ENCODE peak calls at places on chromosome 12, in seven cellular contexts. One of them, this sample, is unnamed.

GRCh38 chr12:120536064-120536791 is 2.1 kb downstream of the RNF10 start:
- DNase-seq in cardiac fibroblast: no peak
- DNase-seq in tibial artery: no peak
- DNase-seq in skeletal muscle cell: no peak
- DNase-seq in heart left ventricle: no peak
- DNase-seq in Peyer's patch: peak; percentile 67
- DNase-seq in astrocyte of the spinal cord: no peak
- DNase-seq in this sample: no peak

GRCh38 chr12:52203126-52203921 is 11.5 kb upstream of the KRT80 start:
- DNase-seq in cardiac fibroblast: peak; percentile 80
- DNase-seq in tibial artery: peak; percentile 79
- DNase-seq in skeletal muscle cell: no peak
- DNase-seq in heart left ventricle: peak; percentile 57
- DNase-seq in Peyer's patch: peak; percentile 82
- DNase-seq in astrocyte of the spinal cord: peak; percentile 57
- DNase-seq in this sample: peak; percentile 67

GRCh38 chr12:43832506-43833168 is 3.2 kb upstream of the TMEM117 start:
- DNase-seq in cardiac fibroblast: no peak
- DNase-seq in tibial artery: no peak
- DNase-seq in skeletal muscle cell: no peak
- DNase-seq in heart left ventricle: no peak
- DNase-seq in Peyer's patch: no peak
- DNase-seq in astrocyte of the spinal cord: no peak
- DNase-seq in this sample: no peak

GRCh38 chr12:80200414-80200813 is 101.1 kb downstream of the OTOGL start:
- DNase-seq in cardiac fibroblast: no peak
- DNase-seq in tibial artery: no peak
- DNase-seq in skeletal muscle cell: no peak
- DNase-seq in heart left ventricle: no peak
- DNase-seq in Peyer's patch: no peak
- DNase-seq in astrocyte of the spinal cord: no peak
- DNase-seq in this sample: no peak

GRCh38 chr12:23816394-23816851 is 133.0 kb downstream of the SOX5 start:
- DNase-seq in cardiac fibroblast: no peak
- DNase-seq in tibial artery: peak; percentile 13
- DNase-seq in skeletal muscle cell: no peak
- DNase-seq in heart left ventricle: no peak
- DNase-seq in Peyer's patch: no peak
- DNase-seq in astrocyte of the spinal cord: no peak
- DNase-seq in this sample: no peak

GRCh38 chr12:92442782-92443181 is 260.0 kb upstream of the PLEKHG7 start:
- DNase-seq in cardiac fibroblast: peak; percentile 43
- DNase-seq in tibial artery: no peak
- DNase-seq in skeletal muscle cell: peak; percentile 51
- DNase-seq in heart left ventricle: no peak
- DNase-seq in Peyer's patch: no peak
- DNase-seq in astrocyte of the spinal cord: no peak
- DNase-seq in this sample: no peak

GRCh38 chr12:46430340-46430948 is 57.9 kb upstream of the SLC38A2 start:
- DNase-seq in cardiac fibroblast: peak; percentile 95
- DNase-seq in tibial artery: no peak
- DNase-seq in skeletal muscle cell: peak; percentile 66
- DNase-seq in heart left ventricle: no peak
- DNase-seq in Peyer's patch: peak; percentile 50
- DNase-seq in astrocyte of the spinal cord: peak; percentile 84
- DNase-seq in this sample: peak; percentile 55

GRCh38 chr12:53552346-53553327 is 45.4 kb upstream of the NPFF start:
- DNase-seq in cardiac fibroblast: no peak
- DNase-seq in tibial artery: no peak
- DNase-seq in skeletal muscle cell: no peak
- DNase-seq in heart left ventricle: no peak
- DNase-seq in Peyer's patch: peak; percentile 18
- DNase-seq in astrocyte of the spinal cord: no peak
- DNase-seq in this sample: no peak

GRCh38 chr12:25293596-25293995 is 42.9 kb upstream of the KRAS start:
- DNase-seq in cardiac fibroblast: no peak
- DNase-seq in tibial artery: no peak
- DNase-seq in skeletal muscle cell: no peak
- DNase-seq in heart left ventricle: no peak
- DNase-seq in Peyer's patch: no peak
- DNase-seq in astrocyte of the spinal cord: no peak
- DNase-seq in this sample: no peak

GRCh38 chr12:23681237-23681636 is 268.2 kb downstream of the SOX5 start:
- DNase-seq in cardiac fibroblast: no peak
- DNase-seq in tibial artery: no peak
- DNase-seq in skeletal muscle cell: no peak
- DNase-seq in heart left ventricle: no peak
- DNase-seq in Peyer's patch: no peak
- DNase-seq in astrocyte of the spinal cord: no peak
- DNase-seq in this sample: no peak

GRCh38 chr12:2751230-2751629 is 43.5 kb upstream of the FKBP4 start:
- DNase-seq in cardiac fibroblast: no peak
- DNase-seq in tibial artery: no peak
- DNase-seq in skeletal muscle cell: no peak
- DNase-seq in heart left ventricle: no peak
- DNase-seq in Peyer's patch: no peak
- DNase-seq in astrocyte of the spinal cord: no peak
- DNase-seq in this sample: no peak

GRCh38 chr12:25337916-25338315 is 87.2 kb upstream of the KRAS start:
- DNase-seq in cardiac fibroblast: no peak
- DNase-seq in tibial artery: no peak
- DNase-seq in skeletal muscle cell: no peak
- DNase-seq in heart left ventricle: no peak
- DNase-seq in Peyer's patch: no peak
- DNase-seq in astrocyte of the spinal cord: no peak
- DNase-seq in this sample: no peak

GRCh38 chr12:117685115-117685926 is 283.5 kb downstream of the KSR2 start:
- DNase-seq in cardiac fibroblast: peak; percentile 1
- DNase-seq in tibial artery: peak; percentile 83
- DNase-seq in skeletal muscle cell: peak; percentile 76
- DNase-seq in heart left ventricle: no peak
- DNase-seq in Peyer's patch: peak; percentile 66
- DNase-seq in astrocyte of the spinal cord: peak; percentile 83
- DNase-seq in this sample: peak; percentile 44

GRCh38 chr12:92096346-92097136 is 49.1 kb downstream of the BTG1 start:
- DNase-seq in cardiac fibroblast: peak; percentile 35
- DNase-seq in tibial artery: no peak
- DNase-seq in skeletal muscle cell: peak; percentile 38
- DNase-seq in heart left ventricle: no peak
- DNase-seq in Peyer's patch: no peak
- DNase-seq in astrocyte of the spinal cord: peak; percentile 76
- DNase-seq in this sample: no peak

GRCh38 chr12:80352476-80352875 is 91.6 kb upstream of the PTPRQ start:
- DNase-seq in cardiac fibroblast: peak; percentile 39
- DNase-seq in tibial artery: no peak
- DNase-seq in skeletal muscle cell: no peak
- DNase-seq in heart left ventricle: no peak
- DNase-seq in Peyer's patch: no peak
- DNase-seq in astrocyte of the spinal cord: peak; percentile 14
- DNase-seq in this sample: no peak

GRCh38 chr12:94099191-94099983 is 49.0 kb upstream of the PLXNC1 start:
- DNase-seq in cardiac fibroblast: peak; percentile 83
- DNase-seq in tibial artery: no peak
- DNase-seq in skeletal muscle cell: peak; percentile 88
- DNase-seq in heart left ventricle: no peak
- DNase-seq in Peyer's patch: no peak
- DNase-seq in astrocyte of the spinal cord: peak; percentile 80
- DNase-seq in this sample: no peak

GRCh38 chr12:26034371-26035142 is 76.1 kb downstream of the RASSF8 start:
- DNase-seq in cardiac fibroblast: no peak
- DNase-seq in tibial artery: no peak
- DNase-seq in skeletal muscle cell: no peak
- DNase-seq in heart left ventricle: no peak
- DNase-seq in Peyer's patch: no peak
- DNase-seq in astrocyte of the spinal cord: no peak
- DNase-seq in this sample: peak; percentile 53

DNA sequence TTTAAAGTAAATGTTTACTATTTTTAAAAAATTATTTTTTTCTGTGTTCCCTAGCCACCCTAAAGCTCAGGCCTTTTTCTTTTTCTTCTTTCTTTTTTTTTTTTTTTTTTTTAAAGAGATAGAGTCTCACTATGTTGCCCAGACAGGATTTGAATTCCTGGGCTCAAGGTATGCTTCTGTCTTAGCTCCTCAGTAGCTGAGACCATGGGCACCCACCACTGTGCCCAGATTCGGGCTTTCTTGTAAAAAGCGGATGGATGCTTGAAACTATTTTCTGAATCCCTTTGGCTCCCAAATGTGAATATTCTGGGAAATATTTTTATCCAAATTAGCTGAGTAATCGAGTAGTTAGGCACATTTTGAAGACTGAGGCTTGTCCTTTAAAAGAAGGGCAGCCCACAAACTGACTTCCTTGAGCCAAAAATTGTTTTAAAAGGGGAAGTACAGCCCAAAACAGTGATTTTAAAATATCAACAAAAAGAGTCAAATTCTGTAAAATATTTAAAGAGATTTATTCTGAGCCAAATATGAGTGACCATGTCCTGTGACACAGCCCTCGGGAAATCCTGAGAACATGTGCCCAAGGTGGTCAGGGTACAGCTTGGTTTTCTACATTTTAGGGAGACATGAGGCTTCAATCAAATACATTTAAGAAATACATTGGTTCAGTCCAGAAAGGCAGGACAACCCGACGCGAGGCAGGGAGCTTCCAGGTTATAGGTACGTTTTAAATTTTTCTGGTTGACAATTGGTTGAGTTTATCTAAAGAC is 28.8 kb upstream of the HIGD1C start:
- DNase-seq in cardiac fibroblast: peak; percentile 38
- DNase-seq in tibial artery: no peak
- DNase-seq in skeletal muscle cell: no peak
- DNase-seq in heart left ventricle: no peak
- DNase-seq in Peyer's patch: no peak
- DNase-seq in astrocyte of the spinal cord: no peak
- DNase-seq in this sample: no peak
- H3K4me3 ChIP-seq in cardiac fibroblast: no peak overlapping the region
- H3K4me3 ChIP-seq in tibial artery: peak overlapping the region; percentile 76
- H3K4me3 ChIP-seq in skeletal muscle cell: no peak overlapping the region
- H3K4me3 ChIP-seq in heart left ventricle: peak overlapping the region; percentile 72
- H3K4me3 ChIP-seq in Peyer's patch: peak overlapping the region; percentile 79
- H3K4me3 ChIP-seq in astrocyte of the spinal cord: no peak overlapping the region
- H3K4me3 ChIP-seq in this sample: no peak overlapping the region

GRCh38 chr12:45214739-45215418 is 1.0 kb upstream of the ANO6 start:
- DNase-seq in cardiac fibroblast: peak; percentile 62
- DNase-seq in tibial artery: no peak
- DNase-seq in skeletal muscle cell: no peak
- DNase-seq in heart left ventricle: no peak
- DNase-seq in Peyer's patch: no peak
- DNase-seq in astrocyte of the spinal cord: peak; percentile 54
- DNase-seq in this sample: no peak
- H3K4me3 ChIP-seq in cardiac fibroblast: peak overlapping the region; percentile 78
- H3K4me3 ChIP-seq in tibial artery: peak overlapping the region; percentile 91
- H3K4me3 ChIP-seq in skeletal muscle cell: peak overlapping the region; percentile 92
- H3K4me3 ChIP-seq in heart left ventricle: peak overlapping the region; percentile 92
- H3K4me3 ChIP-seq in Peyer's patch: peak overlapping the region; percentile 71
- H3K4me3 ChIP-seq in astrocyte of the spinal cord: peak overlapping the region; percentile 91
- H3K4me3 ChIP-seq in this sample: peak overlapping the region; percentile 85

GRCh38 chr12:76790564-76791552 is 26.9 kb downstream of the ZDHHC17 start:
- DNase-seq in cardiac fibroblast: peak; percentile 50
- DNase-seq in tibial artery: no peak
- DNase-seq in skeletal muscle cell: no peak
- DNase-seq in heart left ventricle: no peak
- DNase-seq in Peyer's patch: no peak
- DNase-seq in astrocyte of the spinal cord: peak; percentile 27
- DNase-seq in this sample: no peak
- H3K4me3 ChIP-seq in cardiac fibroblast: no peak overlapping the region
- H3K4me3 ChIP-seq in tibial artery: no peak overlapping the region
- H3K4me3 ChIP-seq in skeletal muscle cell: no peak overlapping the region
- H3K4me3 ChIP-seq in heart left ventricle: no peak overlapping the region
- H3K4me3 ChIP-seq in Peyer's patch: no peak overlapping the region
- H3K4me3 ChIP-seq in astrocyte of the spinal cord: no peak overlapping the region
- H3K4me3 ChIP-seq in this sample: no peak overlapping the region

DNA sequence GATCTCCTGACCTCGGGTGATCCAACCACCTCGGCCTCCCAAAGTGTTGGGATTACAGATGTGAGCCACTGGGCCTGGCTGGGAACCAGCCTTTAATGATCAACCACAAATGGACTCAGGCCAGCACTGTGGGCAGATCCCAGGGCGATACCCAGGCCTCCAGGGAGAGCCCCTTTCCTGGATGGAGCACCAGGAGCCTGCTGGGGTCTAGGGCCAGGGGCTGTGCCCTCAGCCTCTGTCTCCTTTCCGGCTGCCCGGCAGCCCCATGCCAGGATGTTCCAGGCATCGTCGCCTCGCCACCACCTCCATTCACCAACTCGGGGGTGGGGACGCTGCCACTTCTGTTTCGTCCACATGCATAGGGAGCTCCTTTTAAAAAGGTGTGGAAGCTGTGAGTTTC is 2.3 kb downstream of the ADGRD1 start:
- DNase-seq in cardiac fibroblast: no peak
- DNase-seq in tibial artery: no peak
- DNase-seq in skeletal muscle cell: no peak
- DNase-seq in heart left ventricle: no peak
- DNase-seq in Peyer's patch: peak; percentile 39
- DNase-seq in astrocyte of the spinal cord: no peak
- DNase-seq in this sample: no peak
- H3K4me3 ChIP-seq in cardiac fibroblast: no peak overlapping the region
- H3K4me3 ChIP-seq in tibial artery: peak overlapping the region; percentile 45
- H3K4me3 ChIP-seq in skeletal muscle cell: no peak overlapping the region
- H3K4me3 ChIP-seq in heart left ventricle: peak overlapping the region; percentile 59
- H3K4me3 ChIP-seq in Peyer's patch: no peak overlapping the region
- H3K4me3 ChIP-seq in astrocyte of the spinal cord: no peak overlapping the region
- H3K4me3 ChIP-seq in this sample: no peak overlapping the region

GRCh38 chr12:57893460-57894353 is 47.2 kb upstream of the CTDSP2 start:
- DNase-seq in cardiac fibroblast: peak; percentile 93
- DNase-seq in tibial artery: peak; percentile 97
- DNase-seq in skeletal muscle cell: peak; percentile 93
- DNase-seq in heart left ventricle: peak; percentile 96
- DNase-seq in Peyer's patch: peak; percentile 88
- DNase-seq in astrocyte of the spinal cord: peak; percentile 95
- DNase-seq in this sample: peak; percentile 78
- H3K4me3 ChIP-seq in cardiac fibroblast: peak overlapping the region; percentile 29
- H3K4me3 ChIP-seq in tibial artery: no peak overlapping the region
- H3K4me3 ChIP-seq in skeletal muscle cell: peak overlapping the region; percentile 14
- H3K4me3 ChIP-seq in heart left ventricle: no peak overlapping the region
- H3K4me3 ChIP-seq in Peyer's patch: no peak overlapping the region
- H3K4me3 ChIP-seq in astrocyte of the spinal cord: no peak overlapping the region
- H3K4me3 ChIP-seq in this sample: peak overlapping the region; percentile 40

GRCh38 chr12:6849976-6850560 is 1.0 kb downstream of the CDCA3 start:
- DNase-seq in cardiac fibroblast: no peak
- DNase-seq in tibial artery: no peak
- DNase-seq in skeletal muscle cell: no peak
- DNase-seq in heart left ventricle: no peak
- DNase-seq in Peyer's patch: no peak
- DNase-seq in astrocyte of the spinal cord: no peak
- DNase-seq in this sample: no peak
- H3K4me3 ChIP-seq in cardiac fibroblast: no peak overlapping the region
- H3K4me3 ChIP-seq in tibial artery: no peak overlapping the region
- H3K4me3 ChIP-seq in skeletal muscle cell: peak overlapping the region; percentile 61
- H3K4me3 ChIP-seq in heart left ventricle: no peak overlapping the region
- H3K4me3 ChIP-seq in Peyer's patch: peak overlapping the region; percentile 71
- H3K4me3 ChIP-seq in astrocyte of the spinal cord: peak overlapping the region; percentile 83
- H3K4me3 ChIP-seq in this sample: peak overlapping the region; percentile 98